ENCODE peak calls at places on chromosomes 1 and 21, in eight cellular contexts. U is astrocyte of the spinal cord, Y is A549, S is uterus, B is lower lobe of right lung, K is Panc1, O is AG10803, W is colonic mucosa. G is an unnamed sample.

GRCh38 chr21:20882462-20883415 is 115.5 kb upstream of the NCAM2 start:
- DNase-seq in S (no peak), U (peak; percentile 54), B (no peak), K (peak; percentile 8), Y (peak; percentile 3), O (no peak), W (peak; percentile 28), G (peak; percentile 31)

GRCh38 chr1:235358899-235359298 is 8.3 kb upstream of the TBCE start:
- DNase-seq in U (no peak), Y (no peak), S (no peak), K (no peak), O (no peak), B (no peak), W (no peak), G (no peak)

GRCh38 chr21:44914176-44914874 is 6.4 kb downstream of the ITGB2 start:
- DNase-seq in B (peak; percentile 78), S (no peak), W (no peak), O (no peak), K (no peak), U (no peak), Y (no peak), G (peak; percentile 93)

GRCh38 chr21:42148097-42148496 is 70.8 kb upstream of the ABCG1 start:
- DNase-seq in U (no peak), B (no peak), Y (no peak), W (no peak), S (no peak), K (no peak), O (no peak), G (no peak)

GRCh38 chr1:175471039-175471800 is 272.2 kb downstream of the TNR start:
- DNase-seq in B (no peak), O (peak; percentile 49), U (peak; percentile 4), W (no peak), S (peak; percentile 18), Y (peak; percentile 18), K (peak; percentile 28), G (no peak)

GRCh38 chr1:101363891-101364318 is 127.1 kb downstream of the S1PR1 start:
- DNase-seq in O (no peak), W (no peak), B (no peak), K (no peak), S (no peak), Y (no peak), U (no peak), G (no peak)

GRCh38 chr21:37737497-37737896 is 178.8 kb downstream of the KCNJ6 start:
- DNase-seq in K (no peak), W (no peak), O (no peak), Y (no peak), B (no peak), S (no peak), U (no peak), G (no peak)

GRCh38 chr1:65264197-65264929 is 45.0 kb upstream of the DNAJC6 start:
- DNase-seq in K (no peak), S (no peak), Y (peak; percentile 29), O (peak; percentile 70), W (peak; percentile 38), U (peak; percentile 64), B (no peak), G (no peak)

GRCh38 chr1:240101306-240101705 is 9.6 kb downstream of the FMN2 start:
- DNase-seq in W (no peak), U (no peak), K (no peak), Y (no peak), B (no peak), O (no peak), S (no peak), G (no peak)

GRCh38 chr1:116826818-116827606 is 72.8 kb downstream of the CD2 start:
- DNase-seq in K (no peak), B (no peak), U (no peak), Y (peak; percentile 18), W (peak; percentile 52), S (no peak), O (no peak), G (peak; percentile 27)

GRCh38 chr1:201267481-201268229 is 15.7 kb upstream of the PKP1 start:
- DNase-seq in K (peak; percentile 66), B (no peak), S (no peak), U (peak; percentile 59), Y (peak; percentile 68), W (peak; percentile 4), O (peak; percentile 63), G (no peak)

GRCh38 chr1:8862528-8862927 is 16.0 kb downstream of the ENO1 start:
- DNase-seq in U (no peak), O (no peak), Y (peak; percentile 50), W (no peak), S (no peak), K (no peak), B (no peak), G (no peak)

GRCh38 chr1:53376041-53376461 is 48.2 kb upstream of the LRP8 start:
- DNase-seq in U (no peak), S (no peak), W (no peak), O (no peak), Y (no peak), K (no peak), B (no peak), G (no peak)

GRCh38 chr1:93904228-93904627 is 5.0 kb downstream of the GCLM start:
- DNase-seq in S (no peak), B (no peak), O (no peak), U (no peak), Y (no peak), K (no peak), W (no peak), G (peak; percentile 51)

GRCh38 chr1:202593845-202594244 is 116.4 kb downstream of the SYT2 start:
- DNase-seq in W (no peak), B (no peak), U (peak; percentile 35), S (no peak), O (peak; percentile 49), Y (no peak), K (no peak), G (no peak)

GRCh38 chr1:22563671-22564612 is 653 bp downstream of the EPHA8 start:
- DNase-seq in Y (no peak), K (no peak), W (no peak), B (no peak), O (no peak), U (no peak), S (no peak), G (no peak)
- H3K4me3 ChIP-seq in Y (peak overlapping the region; percentile 27), K (no peak overlapping the region), W (no peak overlapping the region), B (no peak overlapping the region), O (no peak overlapping the region), U (no peak overlapping the region), S (no peak overlapping the region), G (no peak overlapping the region)

GRCh38 chr1:154442006-154442740 is 37.0 kb downstream of the IL6R start:
- DNase-seq in B (no peak), U (no peak), Y (no peak), K (no peak), S (no peak), W (no peak), O (peak; percentile 35), G (no peak)
- TF ChIP-seq CTCF in B (peak; percentile 36), U (peak; percentile 45), Y (peak; percentile 27), K (no peak), S (peak; percentile 23), W (peak; percentile 36), O (no peak), G (no peak)

GRCh38 chr21:33947451-33948095 is 32.0 kb upstream of the ATP5PO start:
- DNase-seq in Y (peak; percentile 89), K (peak; percentile 73), B (peak; percentile 73), S (peak; percentile 93), O (peak; percentile 94), U (peak; percentile 97), W (peak; percentile 76), G (peak; percentile 70)
- H3K4me3 ChIP-seq in Y (peak overlapping the region; percentile 33), K (peak overlapping the region; percentile 52), B (peak overlapping the region; percentile 24), S (peak overlapping the region; percentile 4), O (peak overlapping the region; percentile 53), U (peak overlapping the region; percentile 21), W (no peak overlapping the region), G (no peak overlapping the region)

GRCh38 chr21:46347791-46348381 is 23.9 kb downstream of the PCNT start:
- DNase-seq in K (no peak), S (no peak), O (no peak), Y (no peak), B (no peak), U (peak; percentile 22), W (no peak), G (no peak)
- TF ChIP-seq CTCF in K (no peak), S (no peak), O (no peak), Y (no peak), B (no peak), U (peak; percentile 21), W (no peak), G (peak; percentile 40)

DNA sequence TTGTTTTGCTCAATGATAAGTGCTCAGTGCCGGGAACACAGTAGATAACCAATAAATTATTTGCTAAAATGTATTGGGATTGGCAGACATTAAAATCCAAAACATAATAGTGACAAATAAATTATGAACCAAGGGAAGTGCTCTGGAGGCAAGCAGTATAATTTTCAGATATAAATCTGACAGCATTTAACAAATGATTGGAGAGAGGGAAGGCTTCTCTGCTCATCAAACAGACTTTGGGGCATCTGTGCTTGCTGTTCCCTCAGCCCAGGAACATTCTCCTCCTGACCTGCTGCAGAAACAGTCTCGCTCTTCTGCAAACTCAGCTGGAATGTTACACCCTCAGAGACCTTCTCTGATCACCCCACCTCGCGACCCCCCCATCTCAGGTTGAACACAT is 2.2 kb downstream of the CD46 start:
- DNase-seq in O (no peak), W (no peak), Y (no peak), S (no peak), B (no peak), U (no peak), K (no peak), G (no peak)
- H3K4me3 ChIP-seq in O (no peak overlapping the region), W (peak overlapping the region; percentile 87), Y (peak overlapping the region; percentile 99), S (no peak overlapping the region), B (peak overlapping the region; percentile 94), U (no peak overlapping the region), K (no peak overlapping the region), G (peak overlapping the region; percentile 89)

GRCh38 chr21:35648512-35648911 is 411.8 kb downstream of the SETD4 start:
- DNase-seq in S (no peak), Y (no peak), O (no peak), U (no peak), W (no peak), B (no peak), K (no peak), G (no peak)
- TF ChIP-seq CTCF in S (no peak), Y (no peak), O (no peak), U (no peak), W (no peak), B (no peak), K (no peak), G (no peak)